ENCODE peak calls at places on chromosomes 16 and 17, in six cellular contexts. A is prostate gland, T is A549, W is tibial artery, C is foreskin fibroblast, I is left ventricle myocardium inferior. Y is an unnamed sample.

GRCh38 chr17:50945779-50946222 is 79.6 kb upstream of the TOB1 start:
- DNase-seq in A (no peak), T (no peak), W (peak; percentile 33), C (no peak), I (no peak), Y (no peak)

GRCh38 chr17:36877774-36878173 is 59.5 kb upstream of the LHX1 start:
- DNase-seq in A (no peak), T (no peak), W (no peak), C (no peak), I (no peak), Y (peak; percentile 92)

GRCh38 chr16:1918890-1919679 is 870 bp upstream of the HS3ST6 start:
- DNase-seq in A (no peak), T (no peak), W (no peak), C (no peak), I (no peak), Y (no peak)

GRCh38 chr16:87780385-87780989 is 14.7 kb upstream of the KLHDC4 start:
- DNase-seq in A (no peak), T (no peak), W (no peak), C (peak; percentile 24), I (peak; percentile 30), Y (peak; percentile 79)

GRCh38 chr17:74513987-74514631 is 17.2 kb downstream of the CD300LB start:
- DNase-seq in A (no peak), T (peak; percentile 87), W (peak; percentile 38), C (peak; percentile 5), I (no peak), Y (peak; percentile 60)

GRCh38 chr16:86462334-86463084 is 47.8 kb upstream of the FOXF1 start:
- DNase-seq in A (no peak), T (no peak), W (no peak), C (no peak), I (no peak), Y (no peak)

GRCh38 chr17:17542906-17543635 is 46.9 kb upstream of the RASD1 start:
- DNase-seq in A (no peak), T (no peak), W (no peak), C (no peak), I (no peak), Y (no peak)

GRCh38 chr17:14833201-14833773 is 431.8 kb downstream of the PMP22 start:
- DNase-seq in A (no peak), T (no peak), W (no peak), C (peak; percentile 84), I (no peak), Y (no peak)

GRCh38 chr16:2082171-2082982 is 34.6 kb downstream of the TSC2 start:
- DNase-seq in A (peak; percentile 86), T (peak; percentile 36), W (no peak), C (peak; percentile 51), I (no peak), Y (no peak)

GRCh38 chr17:47694818-47695663 is 1.1 kb downstream of the TBKBP1 start:
- DNase-seq in A (peak; percentile 39), T (no peak), W (peak; percentile 88), C (peak; percentile 87), I (peak; percentile 75), Y (no peak)

GRCh38 chr17:9900744-9901143 is 4.3 kb downstream of the RCVRN start:
- DNase-seq in A (no peak), T (no peak), W (no peak), C (peak; percentile 42), I (no peak), Y (no peak)

GRCh38 chr17:3043737-3044365 is 19.6 kb downstream of the OR1D5 start:
- DNase-seq in A (no peak), T (peak; percentile 50), W (peak; percentile 45), C (no peak), I (no peak), Y (no peak)
- TF ChIP-seq CTCF in A (no peak), T (no peak), W (no peak), C (peak; percentile 4), I (no peak), Y (peak; percentile 22)

GRCh38 chr16:85330694-85331188 is 218.5 kb upstream of the CIBAR2 start:
- DNase-seq in A (peak; percentile 23), T (peak; percentile 79), W (no peak), C (peak; percentile 79), I (no peak), Y (peak; percentile 79)
- TF ChIP-seq CTCF in A (no peak), T (peak; percentile 49), W (peak; percentile 37), C (peak; percentile 70), I (peak; percentile 57), Y (peak; percentile 30)

DNA sequence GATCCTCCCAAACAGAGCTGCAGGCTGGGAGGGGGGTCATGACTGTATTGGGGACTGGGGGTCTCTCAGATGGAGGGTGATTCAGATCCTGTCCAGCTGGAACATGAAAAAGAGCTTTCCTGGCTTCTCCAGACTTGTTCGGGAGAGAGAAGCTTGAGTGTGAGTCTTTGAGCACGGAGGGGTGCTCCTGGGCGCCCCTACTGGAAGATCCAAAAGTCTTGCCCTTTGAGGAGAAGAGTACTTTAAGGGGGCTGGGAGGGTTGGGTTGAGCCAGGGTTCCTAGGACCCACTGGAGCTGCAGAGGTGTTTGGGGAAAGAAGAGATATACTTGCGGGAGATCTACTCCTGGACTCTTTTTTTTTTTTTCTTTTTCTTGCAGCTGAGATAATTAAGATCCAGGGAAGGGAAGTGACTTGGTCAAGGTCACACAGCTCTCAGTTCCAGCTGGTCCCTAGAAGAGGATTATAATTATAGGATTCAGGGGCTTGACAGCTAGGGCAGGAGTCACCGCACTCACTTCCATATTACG is 8.4 kb downstream of the RARA start:
- DNase-seq in A (no peak), T (peak; percentile 86), W (peak; percentile 80), C (peak; percentile 84), I (peak; percentile 57), Y (peak; percentile 77)
- TF ChIP-seq CTCF in A (no peak), T (peak; percentile 74), W (peak; percentile 51), C (peak; percentile 68), I (peak; percentile 65), Y (peak; percentile 54)

DNA sequence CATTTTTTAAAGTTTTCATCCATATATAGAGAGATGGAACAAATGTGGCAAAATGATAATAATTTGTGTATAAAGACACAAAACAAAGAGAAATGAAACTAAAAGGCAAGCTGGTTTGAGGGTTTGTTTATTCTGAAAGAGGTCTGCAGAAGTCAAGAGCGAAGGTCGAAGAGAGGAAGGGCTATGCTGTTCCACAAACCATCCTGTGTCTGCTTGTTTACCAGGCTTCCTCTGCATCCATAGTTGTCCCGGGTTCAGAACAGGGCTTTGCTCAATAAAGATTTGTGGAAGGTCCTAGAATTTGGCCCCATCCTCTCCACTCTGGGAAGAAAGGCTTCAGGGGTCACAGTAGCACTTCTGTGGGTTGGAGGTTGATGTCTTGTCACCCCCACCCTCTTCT is 2.4 kb upstream of the MARVELD3 start:
- DNase-seq in A (no peak), T (no peak), W (no peak), C (no peak), I (no peak), Y (no peak)
- TF ChIP-seq CTCF in A (no peak), T (no peak), W (no peak), C (no peak), I (no peak), Y (no peak)